ENCODE peak calls at places on chromosomes 1 and 21, in nine cellular contexts. S is GM06990, I is glutamatergic neuron, X is A549, W is cardiac fibroblast, O is lower lobe of right lung, U is nephron progenitor cell, F is BJ, Z is right lobe of liver. P is an unnamed sample.

GRCh38 chr1:115437146-115437639 is 99.1 kb upstream of the NGF start:
- DNase-seq in U (no peak), X (no peak), O (no peak), I (no peak), Z (no peak), S (no peak), W (no peak), F (no peak), P (no peak)

GRCh38 chr1:90712931-90713618 is 4.0 kb downstream of the BARHL2 start:
- DNase-seq in S (no peak), Z (no peak), X (no peak), F (no peak), I (no peak), U (no peak), W (no peak), O (no peak), P (no peak)

GRCh38 chr1:224132901-224133300 is 19.0 kb downstream of the FBXO28 start:
- DNase-seq in I (no peak), O (no peak), Z (no peak), S (no peak), W (no peak), U (no peak), F (no peak), X (no peak), P (no peak)

GRCh38 chr1:110243581-110243980 is 33.5 kb downstream of the KCNC4 start:
- DNase-seq in U (peak), W (no peak), Z (no peak), F (no peak), S (peak), I (no peak), O (no peak), X (no peak), P (no peak)

GRCh38 chr1:230868736-230869385 is 540 bp upstream of the C1orf198 start:
- DNase-seq in I (peak), F (no peak), Z (peak), S (peak), U (peak), X (no peak), W (peak), O (peak), P (peak)

GRCh38 chr1:32881871-32882850 is 4.1 kb upstream of the HPCA start:
- DNase-seq in Z (no peak), X (no peak), O (no peak), W (no peak), U (no peak), S (no peak), I (peak), F (no peak), P (no peak)

GRCh38 chr1:83761977-83762376 is 237.0 kb downstream of the TTLL7 start:
- DNase-seq in O (no peak), S (no peak), X (no peak), F (no peak), Z (no peak), W (no peak), U (peak), I (no peak), P (no peak)

GRCh38 chr1:229572286-229572685 is 13.8 kb upstream of the ABCB10 start:
- DNase-seq in X (no peak), U (no peak), S (no peak), F (no peak), I (no peak), O (no peak), Z (no peak), W (no peak), P (no peak)

GRCh38 chr21:38148046-38148445 is 108.7 kb upstream of the KCNJ15 start:
- DNase-seq in F (no peak), W (no peak), Z (no peak), S (no peak), I (no peak), X (no peak), O (no peak), U (no peak), P (no peak)

GRCh38 chr1:244311784-244312532 is 139.8 kb downstream of the ADSS2 start:
- DNase-seq in U (no peak), F (no peak), I (no peak), S (no peak), W (no peak), O (no peak), X (no peak), Z (no peak), P (no peak)

GRCh38 chr1:107140703-107141490 is at the start of gene NTNG1:
- DNase-seq in I (peak), U (peak), W (no peak), F (no peak), S (peak), O (no peak), Z (no peak), X (no peak), P (peak)

GRCh38 chr1:22976461-22977243 is 4.0 kb upstream of the LACTBL1 start:
- DNase-seq in Z (peak), S (peak), F (peak), I (peak), X (peak), W (peak), U (peak), O (peak), P (peak)

GRCh38 chr1:209542585-209542984 is 40.9 kb upstream of the CAMK1G start:
- DNase-seq in W (no peak), S (no peak), I (no peak), U (no peak), X (no peak), F (no peak), O (no peak), Z (no peak), P (no peak)

DNA sequence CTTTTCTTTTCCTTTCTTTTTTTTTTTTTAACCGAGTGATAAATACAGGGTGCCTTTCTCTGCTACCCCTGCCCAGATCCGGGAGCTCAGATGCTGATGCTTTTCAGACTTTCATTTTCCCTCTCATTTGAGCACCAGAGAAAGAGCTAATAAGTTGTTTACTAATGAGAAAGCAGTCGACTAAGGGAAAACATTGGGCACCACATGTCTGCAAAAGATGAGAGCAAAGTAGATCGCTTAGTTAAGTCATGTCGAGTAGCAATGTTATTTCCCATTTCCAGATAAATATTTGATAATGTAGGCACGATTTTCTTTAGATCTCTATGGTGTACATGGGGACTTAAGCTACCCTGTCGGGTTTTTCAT is 1.1 kb downstream of the PKN2 start:
- DNase-seq in W (peak), O (no peak), Z (no peak), I (no peak), F (no peak), X (no peak), S (no peak), U (no peak), P (no peak)
- TF ChIP-seq CTCF in W (no peak), O (no peak), Z (no peak), I (no peak), F (no peak), X (no peak), S (no peak), U (no peak), P (no peak)

DNA sequence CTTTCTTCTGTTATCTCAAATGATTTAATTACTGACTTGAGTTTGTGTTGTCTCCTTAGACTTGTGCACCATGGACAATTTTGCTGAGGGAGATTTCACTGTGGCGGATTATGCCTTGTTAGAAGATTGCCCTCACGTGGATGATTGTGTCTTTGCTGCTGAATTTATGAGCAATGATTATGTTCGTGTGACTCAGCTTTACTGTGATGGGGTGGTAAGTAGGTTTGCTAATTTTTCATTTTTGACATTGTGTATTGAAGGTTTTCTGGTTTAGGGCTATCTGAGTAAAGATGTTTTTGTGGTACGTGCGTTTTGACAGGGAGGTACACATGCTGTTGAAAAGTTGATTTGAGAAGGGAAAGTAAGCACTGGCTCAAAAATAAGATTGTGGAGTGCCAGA is 14.1 kb downstream of the TTC3 start:
- DNase-seq in W (peak), U (no peak), S (no peak), Z (no peak), X (no peak), I (no peak), O (no peak), F (peak), P (no peak)
- TF ChIP-seq CTCF in W (peak), U (no peak), S (no peak), Z (no peak), X (peak), I (no peak), O (peak), F (peak), P (no peak)

DNA sequence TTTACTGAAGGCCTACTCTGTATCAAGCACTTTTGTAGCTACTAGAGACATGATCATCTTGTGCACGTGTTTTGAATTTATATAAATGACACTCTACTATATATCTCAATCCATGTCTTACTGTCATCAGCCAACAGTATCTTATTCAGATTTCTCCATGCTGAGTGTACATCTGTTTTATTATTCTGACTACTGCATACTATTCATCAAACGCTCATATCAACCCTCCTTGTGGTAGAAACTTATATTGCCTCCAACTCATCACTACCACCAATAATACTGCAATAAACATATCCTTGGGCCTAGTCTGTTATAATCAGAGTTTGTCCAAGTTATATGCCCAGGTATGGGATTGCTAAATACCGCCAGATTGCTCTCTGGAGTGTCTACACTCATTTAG is 81.6 kb upstream of the IRF2BP2 start:
- DNase-seq in S (no peak), U (no peak), O (no peak), I (no peak), Z (no peak), F (no peak), X (peak), W (peak), P (no peak)
- TF ChIP-seq CTCF in S (no peak), U (no peak), O (no peak), I (peak), Z (no peak), F (peak), X (no peak), W (peak), P (no peak)

GRCh38 chr21:39184050-39184980 is 1.1 kb upstream of the PSMG1 start:
- DNase-seq in I (no peak), U (no peak), S (no peak), F (no peak), O (no peak), X (no peak), W (peak), Z (no peak), P (no peak)

GRCh38 chr21:39185157-39185556 is 1.9 kb upstream of the PSMG1 start:
- DNase-seq in X (no peak), S (no peak), U (no peak), Z (no peak), I (no peak), O (no peak), F (no peak), W (no peak), P (no peak)

GRCh38 chr21:39182016-39182415 is 1.2 kb downstream of the PSMG1 start:
- DNase-seq in Z (no peak), F (no peak), I (no peak), S (no peak), X (no peak), O (no peak), U (no peak), W (no peak), P (no peak)

GRCh38 chr21:39182484-39183271 is 573 bp downstream of the PSMG1 start:
- DNase-seq in I (no peak), U (no peak), O (no peak), Z (no peak), S (no peak), W (peak), X (no peak), F (no peak), P (peak)

DNA sequence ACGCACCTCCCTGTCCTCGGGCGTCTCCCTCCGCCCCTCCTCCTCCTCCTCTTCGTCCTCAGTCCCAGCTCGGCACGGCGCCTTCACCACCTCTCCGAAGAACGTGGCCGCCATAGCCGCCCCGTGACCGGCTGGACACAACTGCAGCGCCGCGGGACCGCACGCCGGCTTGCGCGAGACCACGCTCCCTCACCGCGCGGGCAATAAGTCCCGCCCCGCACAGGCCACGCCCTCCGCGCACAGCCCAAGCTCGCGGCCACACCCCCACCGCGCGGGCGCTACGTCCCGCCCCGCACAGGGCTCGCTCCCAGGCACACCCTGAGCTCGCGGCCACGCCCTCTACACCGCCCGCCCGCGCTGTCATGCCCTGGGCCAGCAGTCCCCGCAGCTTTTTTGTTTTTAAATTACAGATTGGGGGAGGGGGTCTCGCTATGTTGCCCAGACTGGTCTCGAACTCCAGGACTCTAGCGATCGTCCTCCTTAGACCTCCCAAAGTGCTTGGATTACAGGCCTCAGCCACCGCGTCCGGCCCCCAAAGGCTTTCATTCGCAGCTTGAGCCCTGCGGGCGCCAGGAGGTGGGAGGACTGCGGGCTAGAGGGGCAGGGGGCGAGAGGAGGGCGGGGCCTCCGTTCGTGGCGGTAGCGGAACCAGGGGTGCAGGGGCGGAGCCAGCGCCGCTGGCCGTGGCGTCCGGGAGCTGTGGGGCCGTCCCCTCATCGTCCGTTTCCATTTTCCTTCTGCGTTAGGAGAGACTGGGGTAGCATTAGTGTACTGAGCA is at the start of gene PSMG1:
- DNase-seq in I (peak), S (peak), X (peak), U (peak), W (peak), O (peak), Z (peak), F (peak), P (peak)
- TF ChIP-seq CTCF in I (no peak), S (no peak), X (no peak), U (no peak), W (no peak), O (no peak), Z (no peak), F (no peak), P (no peak)

GRCh38 chr21:36583591-36583990 is 103.7 kb upstream of the CLDN14 start:
- DNase-seq in W (no peak), I (no peak), Z (no peak), S (no peak), F (no peak), O (no peak), U (no peak), X (no peak), P (no peak)

GRCh38 chr21:36587388-36587787 is 107.5 kb upstream of the CLDN14 start:
- DNase-seq in F (no peak), Z (no peak), O (no peak), W (peak), X (peak), I (no peak), S (no peak), U (no peak), P (no peak)

GRCh38 chr21:36589352-36589971 is 109.5 kb upstream of the SIM2 start:
- DNase-seq in F (peak), Z (peak), W (peak), O (peak), S (peak), X (no peak), U (no peak), I (no peak), P (peak)

GRCh38 chr21:36579898-36580297 is 100.0 kb upstream of the CLDN14 start:
- DNase-seq in O (no peak), I (no peak), U (no peak), S (no peak), F (no peak), X (no peak), Z (no peak), W (no peak), P (no peak)

DNA sequence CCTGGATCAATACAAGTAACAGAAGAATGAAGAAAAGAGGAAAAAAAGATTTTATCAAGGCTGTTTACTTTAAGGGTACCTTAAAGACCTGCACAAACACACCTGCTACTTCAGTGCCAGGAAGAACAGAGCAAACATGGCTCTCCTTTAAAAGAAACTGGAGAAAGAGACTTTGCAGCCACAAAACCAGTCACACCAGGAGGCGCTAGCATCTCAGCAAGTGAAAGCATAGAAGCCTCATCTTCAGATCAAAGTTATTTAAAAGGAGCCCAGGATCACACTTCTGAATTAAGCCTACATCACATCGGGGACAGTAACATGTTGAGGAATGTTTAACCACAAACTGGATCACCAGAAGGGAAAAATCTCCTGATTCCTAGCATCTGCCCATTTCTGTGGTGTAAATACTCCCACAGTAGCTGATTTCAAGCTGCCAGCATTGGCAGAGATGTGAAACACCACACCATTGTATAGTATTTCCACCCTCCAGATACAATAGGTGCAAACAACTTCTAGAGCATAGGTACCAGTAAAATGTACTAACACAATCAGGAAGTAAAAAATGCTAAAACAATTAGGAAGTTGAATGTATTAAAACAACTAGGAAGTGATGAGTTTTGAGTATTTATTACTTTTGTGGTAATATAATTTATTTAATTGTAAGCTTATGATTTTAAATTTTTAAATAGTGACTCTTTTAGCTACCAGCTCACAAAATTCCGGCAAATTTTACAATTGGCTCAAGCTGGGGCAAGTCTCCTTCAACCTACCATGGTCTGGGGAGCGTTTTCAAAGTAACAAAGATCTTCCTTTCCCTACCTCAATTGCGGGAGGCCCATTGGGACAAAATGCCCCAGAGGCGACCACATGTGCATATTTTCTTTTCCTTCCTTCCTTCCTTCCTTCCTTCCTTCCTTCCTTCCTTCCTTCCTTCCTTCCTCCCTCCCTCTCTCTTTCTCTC is 105.3 kb upstream of the CLDN14 start:
- DNase-seq in U (no peak), F (no peak), Z (no peak), W (peak), S (no peak), X (no peak), O (no peak), I (no peak), P (no peak)
- TF ChIP-seq CTCF in U (no peak), F (no peak), Z (no peak), W (no peak), S (peak), X (no peak), O (no peak), I (no peak), P (no peak)

DNA sequence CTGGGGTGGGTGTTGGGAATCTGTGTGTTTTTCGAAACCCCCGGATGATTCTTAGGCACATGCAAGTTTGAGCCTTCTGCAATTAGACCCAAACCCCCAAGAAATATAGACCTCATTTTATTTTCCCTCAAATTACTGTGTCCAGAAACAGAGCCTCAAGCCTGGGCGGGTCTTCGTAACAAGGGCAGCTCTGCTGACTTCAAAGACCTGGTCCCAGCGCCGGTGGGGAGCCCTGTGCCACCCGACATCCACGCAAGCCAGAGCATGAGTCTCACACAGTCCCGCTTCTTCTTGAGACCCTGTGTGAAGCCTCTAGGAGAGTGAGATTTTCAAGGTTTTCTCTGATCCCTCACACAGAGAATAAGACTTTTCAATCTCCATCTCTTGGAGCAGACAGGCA is 397.3 kb downstream of the RPS6KC1 start:
- DNase-seq in Z (no peak), F (no peak), X (no peak), S (no peak), W (no peak), O (no peak), U (no peak), I (no peak), P (no peak)
- TF ChIP-seq CTCF in Z (no peak), F (no peak), X (no peak), S (no peak), W (no peak), O (no peak), U (no peak), I (no peak), P (no peak)

GRCh38 chr1:207981976-207982375 is 71.1 kb upstream of the CD34 start:
- DNase-seq in U (peak), X (peak), Z (no peak), W (no peak), S (no peak), O (no peak), F (no peak), I (peak), P (peak)
- TF ChIP-seq CTCF in U (peak), X (no peak), Z (no peak), W (peak), S (peak), O (no peak), F (peak), I (peak), P (peak)

GRCh38 chr21:45386728-45387371 is 18.1 kb upstream of the COL18A1 start:
- DNase-seq in O (peak), Z (peak), S (no peak), U (no peak), X (no peak), F (peak), W (peak), I (peak), P (no peak)
- TF ChIP-seq CTCF in O (no peak), Z (peak), S (no peak), U (no peak), X (no peak), F (peak), W (peak), I (no peak), P (no peak)